ENCODE peak calls at places on chromosome 12, in four cellular contexts. One of them, this sample, is unnamed. For H3K4me1, the result is how much of the 10 kb centered on the place peaks cover.

GRCh38 chr12:123142948-123143752 is 7.7 kb downstream of the PITPNM2 start:
- DNase-seq in body of pancreas: no peak
- DNase-seq in suprapubic skin: peak
- DNase-seq in ovary: no peak
- DNase-seq in this sample: peak

GRCh38 chr12:122517877-122518276 is 8.9 kb downstream of the RSRC2 start:
- DNase-seq in body of pancreas: no peak
- DNase-seq in suprapubic skin: no peak
- DNase-seq in ovary: peak
- DNase-seq in this sample: no peak

GRCh38 chr12:115000038-115000437 is 316.1 kb upstream of the TBX3 start:
- DNase-seq in body of pancreas: no peak
- DNase-seq in suprapubic skin: no peak
- DNase-seq in ovary: no peak
- DNase-seq in this sample: peak

GRCh38 chr12:27680638-27681037 is 15.6 kb upstream of the REP15 start:
- DNase-seq in body of pancreas: no peak
- DNase-seq in suprapubic skin: no peak
- DNase-seq in ovary: no peak
- DNase-seq in this sample: no peak

GRCh38 chr12:674272-674781 is 11.1 kb upstream of the NINJ2 start:
- DNase-seq in body of pancreas: no peak
- DNase-seq in suprapubic skin: no peak
- DNase-seq in ovary: no peak
- DNase-seq in this sample: no peak

GRCh38 chr12:132400011-132400641 is 70.7 kb upstream of the GALNT9 start:
- DNase-seq in body of pancreas: peak
- DNase-seq in suprapubic skin: no peak
- DNase-seq in ovary: no peak
- DNase-seq in this sample: no peak

GRCh38 chr12:52342781-52343490 is 21.7 kb upstream of the KRT83 start:
- DNase-seq in body of pancreas: no peak
- DNase-seq in suprapubic skin: no peak
- DNase-seq in ovary: no peak
- DNase-seq in this sample: no peak

GRCh38 chr12:49703647-49704137 is 3.5 kb downstream of the FMNL3 start:
- DNase-seq in body of pancreas: no peak
- DNase-seq in suprapubic skin: no peak
- DNase-seq in ovary: no peak
- DNase-seq in this sample: no peak

GRCh38 chr12:118050972-118051910 is 9.7 kb downstream of the WSB2 start:
- DNase-seq in body of pancreas: no peak
- DNase-seq in suprapubic skin: no peak
- DNase-seq in ovary: no peak
- DNase-seq in this sample: no peak

GRCh38 chr12:39905152-39905551 is 200.7 kb downstream of the SLC2A13 start:
- DNase-seq in body of pancreas: no peak
- DNase-seq in suprapubic skin: peak
- DNase-seq in ovary: peak
- DNase-seq in this sample: peak

GRCh38 chr12:30908389-30909087 is 18.0 kb upstream of the TSPAN11 start:
- DNase-seq in body of pancreas: no peak
- DNase-seq in suprapubic skin: no peak
- DNase-seq in ovary: no peak
- DNase-seq in this sample: no peak

GRCh38 chr12:114662512-114663177 is 21.3 kb downstream of the TBX3 start:
- DNase-seq in body of pancreas: peak
- DNase-seq in suprapubic skin: no peak
- DNase-seq in ovary: peak
- DNase-seq in this sample: peak

GRCh38 chr12:50087995-50088394 is 2.9 kb downstream of the SMARCD1 start:
- DNase-seq in body of pancreas: no peak
- DNase-seq in suprapubic skin: no peak
- DNase-seq in ovary: no peak
- DNase-seq in this sample: no peak

GRCh38 chr12:92544321-92544720 is 158.5 kb upstream of the PLEKHG7 start:
- DNase-seq in body of pancreas: no peak
- DNase-seq in suprapubic skin: no peak
- DNase-seq in ovary: no peak
- DNase-seq in this sample: no peak

GRCh38 chr12:114767906-114768697 is 84.1 kb upstream of the TBX3 start:
- DNase-seq in body of pancreas: no peak
- DNase-seq in suprapubic skin: no peak
- DNase-seq in ovary: peak
- DNase-seq in this sample: no peak

GRCh38 chr12:89497005-89497404 is 27.6 kb downstream of the GALNT4 start:
- DNase-seq in body of pancreas: no peak
- DNase-seq in suprapubic skin: no peak
- DNase-seq in ovary: no peak
- DNase-seq in this sample: no peak

GRCh38 chr12:32454075-32454474 is 54.7 kb downstream of the FGD4 start:
- DNase-seq in body of pancreas: no peak
- DNase-seq in suprapubic skin: no peak
- DNase-seq in ovary: no peak
- DNase-seq in this sample: no peak

GRCh38 chr12:79001404-79001803 is 136.8 kb downstream of the SYT1 start:
- DNase-seq in body of pancreas: no peak
- DNase-seq in suprapubic skin: no peak
- DNase-seq in ovary: no peak
- DNase-seq in this sample: no peak

GRCh38 chr12:70925542-70925941 is 5.0 kb upstream of the PTPRR start:
- DNase-seq in body of pancreas: no peak
- DNase-seq in suprapubic skin: no peak
- DNase-seq in ovary: no peak
- DNase-seq in this sample: no peak

GRCh38 chr12:117827660-117828059 is 141.1 kb downstream of the KSR2 start:
- DNase-seq in body of pancreas: no peak
- DNase-seq in suprapubic skin: no peak
- DNase-seq in ovary: no peak
- DNase-seq in this sample: no peak

GRCh38 chr12:93154753-93155475 is 222.8 kb upstream of the NUDT4 start:
- DNase-seq in body of pancreas: no peak
- DNase-seq in suprapubic skin: no peak
- DNase-seq in ovary: no peak
- DNase-seq in this sample: no peak

GRCh38 chr12:66302827-66303169 is 505 bp downstream of the HELB start:
- DNase-seq in body of pancreas: no peak
- DNase-seq in suprapubic skin: no peak
- DNase-seq in ovary: no peak
- DNase-seq in this sample: no peak

GRCh38 chr12:66301944-66302826 is at the start of gene HELB:
- DNase-seq in body of pancreas: peak
- DNase-seq in suprapubic skin: peak
- DNase-seq in ovary: peak
- DNase-seq in this sample: peak

DNA sequence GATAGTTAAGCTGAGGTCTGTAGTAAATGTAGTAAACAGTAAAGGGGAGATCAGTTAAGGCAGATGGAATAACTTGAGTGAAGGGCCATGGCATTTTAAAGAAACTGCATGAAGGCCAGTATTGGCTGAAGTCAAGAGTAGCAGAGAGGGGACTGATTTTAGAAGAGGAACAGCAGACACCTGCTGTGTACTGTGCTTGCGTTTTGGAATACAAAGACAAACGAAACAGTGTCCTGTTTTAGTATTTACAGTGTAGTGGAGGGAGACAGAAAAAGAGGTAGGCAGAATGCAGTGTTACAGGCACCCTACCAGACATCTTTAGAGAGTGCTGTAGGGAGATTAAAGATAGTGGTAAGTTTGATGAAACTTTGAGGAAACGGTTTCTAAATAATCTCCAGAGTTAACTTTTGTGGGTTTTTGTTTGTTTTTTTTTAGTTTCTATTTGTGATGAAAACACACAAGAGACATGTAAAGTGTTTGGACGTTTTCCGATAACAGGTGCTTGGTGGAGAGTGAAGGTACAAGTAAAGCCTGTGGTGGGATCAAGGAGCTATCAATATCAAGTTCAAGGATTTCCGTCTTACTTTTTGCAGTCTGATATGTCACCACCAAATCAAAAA is 2.1 kb downstream of the HELB start:
- DNase-seq in body of pancreas: no peak
- DNase-seq in suprapubic skin: no peak
- DNase-seq in ovary: no peak
- DNase-seq in this sample: no peak
- H3K4me1 ChIP-seq in body of pancreas: under half
- H3K4me1 ChIP-seq in suprapubic skin: under half
- H3K4me1 ChIP-seq in ovary: under half
- H3K4me1 ChIP-seq in this sample: under half

GRCh38 chr12:101746661-101747060 is 7.4 kb upstream of the SYCP3 start:
- DNase-seq in body of pancreas: peak
- DNase-seq in suprapubic skin: no peak
- DNase-seq in ovary: no peak
- DNase-seq in this sample: no peak

GRCh38 chr12:101750152-101750551 is 10.9 kb upstream of the SYCP3 start:
- DNase-seq in body of pancreas: no peak
- DNase-seq in suprapubic skin: no peak
- DNase-seq in ovary: no peak
- DNase-seq in this sample: no peak

GRCh38 chr12:101747695-101748094 is 8.4 kb upstream of the SYCP3 start:
- DNase-seq in body of pancreas: no peak
- DNase-seq in suprapubic skin: no peak
- DNase-seq in ovary: no peak
- DNase-seq in this sample: no peak

GRCh38 chr12:101749657-101750056 is 10.4 kb upstream of the SYCP3 start:
- DNase-seq in body of pancreas: no peak
- DNase-seq in suprapubic skin: no peak
- DNase-seq in ovary: no peak
- DNase-seq in this sample: no peak

GRCh38 chr12:101748907-101749306 is 9.6 kb upstream of the SYCP3 start:
- DNase-seq in body of pancreas: no peak
- DNase-seq in suprapubic skin: no peak
- DNase-seq in ovary: no peak
- DNase-seq in this sample: no peak
- H3K4me1 ChIP-seq in body of pancreas: under half
- H3K4me1 ChIP-seq in suprapubic skin: under half
- H3K4me1 ChIP-seq in ovary: under half
- H3K4me1 ChIP-seq in this sample: under half

GRCh38 chr12:108649126-108649525 is 15.4 kb upstream of the SELPLG start:
- DNase-seq in body of pancreas: no peak
- DNase-seq in suprapubic skin: no peak
- DNase-seq in ovary: no peak
- DNase-seq in this sample: no peak
- H3K4me1 ChIP-seq in body of pancreas: under half
- H3K4me1 ChIP-seq in suprapubic skin: under half
- H3K4me1 ChIP-seq in ovary: under half
- H3K4me1 ChIP-seq in this sample: under half

GRCh38 chr12:116813271-116814041 is 67.8 kb downstream of the HRK start:
- DNase-seq in body of pancreas: no peak
- DNase-seq in suprapubic skin: no peak
- DNase-seq in ovary: no peak
- DNase-seq in this sample: no peak

GRCh38 chr12:116820077-116820656 is 61.1 kb downstream of the HRK start:
- DNase-seq in body of pancreas: no peak
- DNase-seq in suprapubic skin: no peak
- DNase-seq in ovary: no peak
- DNase-seq in this sample: no peak

GRCh38 chr12:116818948-116819832 is 62.1 kb downstream of the HRK start:
- DNase-seq in body of pancreas: peak
- DNase-seq in suprapubic skin: peak
- DNase-seq in ovary: peak
- DNase-seq in this sample: peak

GRCh38 chr12:116821291-116821690 is 60.0 kb downstream of the HRK start:
- DNase-seq in body of pancreas: no peak
- DNase-seq in suprapubic skin: no peak
- DNase-seq in ovary: no peak
- DNase-seq in this sample: no peak

DNA sequence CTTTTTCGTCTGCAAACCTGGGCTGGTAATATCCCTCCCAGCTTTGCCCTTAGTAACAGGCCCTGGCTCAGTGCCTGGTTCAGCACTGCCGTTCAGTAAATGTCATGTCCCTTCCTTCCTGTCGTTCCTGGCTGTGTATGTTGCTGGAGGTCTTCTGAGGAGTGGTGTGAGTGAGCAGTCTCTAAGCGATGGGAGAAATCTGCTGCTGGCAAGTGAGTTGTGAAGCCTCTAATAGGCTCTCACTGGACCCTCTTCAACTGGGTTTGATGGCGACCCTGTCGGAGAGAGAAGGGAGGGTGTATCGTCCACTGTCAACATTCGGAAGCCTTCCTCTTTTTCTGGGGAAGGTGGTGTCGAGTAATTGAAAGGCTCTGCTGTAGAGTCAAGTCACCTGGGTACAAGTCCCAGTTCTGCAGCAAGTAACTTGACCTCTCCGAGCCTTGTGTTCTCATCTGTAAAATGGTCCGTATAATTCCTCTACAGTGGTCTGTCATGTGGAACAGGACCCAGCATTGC is 62.8 kb downstream of the HRK start:
- DNase-seq in body of pancreas: peak
- DNase-seq in suprapubic skin: no peak
- DNase-seq in ovary: peak
- DNase-seq in this sample: peak
- H3K4me1 ChIP-seq in body of pancreas: under half
- H3K4me1 ChIP-seq in suprapubic skin: under half
- H3K4me1 ChIP-seq in ovary: under half
- H3K4me1 ChIP-seq in this sample: under half

GRCh38 chr12:104604070-104604994 is 147.6 kb downstream of the CHST11 start:
- DNase-seq in body of pancreas: peak
- DNase-seq in suprapubic skin: peak
- DNase-seq in ovary: peak
- DNase-seq in this sample: peak

GRCh38 chr12:104600790-104601739 is 144.3 kb downstream of the CHST11 start:
- DNase-seq in body of pancreas: no peak
- DNase-seq in suprapubic skin: no peak
- DNase-seq in ovary: no peak
- DNase-seq in this sample: no peak

GRCh38 chr12:104602901-104603300 is 146.2 kb downstream of the CHST11 start:
- DNase-seq in body of pancreas: no peak
- DNase-seq in suprapubic skin: no peak
- DNase-seq in ovary: no peak
- DNase-seq in this sample: no peak

GRCh38 chr12:104603545-104603973 is 146.8 kb downstream of the CHST11 start:
- DNase-seq in body of pancreas: no peak
- DNase-seq in suprapubic skin: no peak
- DNase-seq in ovary: no peak
- DNase-seq in this sample: no peak

GRCh38 chr12:104602426-104602825 is 145.7 kb downstream of the CHST11 start:
- DNase-seq in body of pancreas: no peak
- DNase-seq in suprapubic skin: no peak
- DNase-seq in ovary: no peak
- DNase-seq in this sample: no peak
- H3K4me1 ChIP-seq in body of pancreas: under half
- H3K4me1 ChIP-seq in suprapubic skin: under half
- H3K4me1 ChIP-seq in ovary: under half
- H3K4me1 ChIP-seq in this sample: under half

This sample was measured in BE2C.